ENCODE peak calls at places on chromosomes 6 and 20, in eight cellular contexts. U is HTR-8/SVneo; Y is PC-9; Q is activated T-cell treated with anti-CD3 and anti-CD28 coated beads, Interleukin-2, amount 50 U/mL, for 1 hour; B is AG09319; F is kidney tubule cell; W is bronchial epithelial cell; A is D341Med. X is an unnamed sample.
A peak's percentile ranks its signal among the peaks of the same experiment; 100 is the strongest.

GRCh38 chr20:58374906-58375760 is 13.9 kb upstream of the VAPB start:
- DNase-seq in U (no peak), F (no peak), A (no peak), B (peak; percentile 45), W (no peak), Y (no peak), Q (no peak), X (peak; percentile 39)

GRCh38 chr20:50188879-50189680 is 1.6 kb upstream of the CEBPB start:
- DNase-seq in W (no peak), B (no peak), A (no peak), F (no peak), Q (no peak), Y (no peak), U (no peak), X (no peak)

GRCh38 chr6:103983860-103984259 is 875.9 kb downstream of the HACE1 start:
- DNase-seq in F (no peak), Q (no peak), B (no peak), Y (peak; percentile 0), A (no peak), U (peak; percentile 4), W (no peak), X (no peak)

GRCh38 chr6:148332088-148332487 is 10.6 kb upstream of the SASH1 start:
- DNase-seq in B (no peak), A (no peak), W (peak; percentile 33), Q (no peak), Y (no peak), F (no peak), U (no peak), X (no peak)

GRCh38 chr6:82364087-82365010 is 732 bp downstream of the TPBG start:
- DNase-seq in F (peak; percentile 78), A (peak; percentile 64), U (peak; percentile 44), B (no peak), Y (peak; percentile 72), Q (no peak), W (peak; percentile 46), X (peak; percentile 77)

GRCh38 chr20:11128131-11128831 is 454.5 kb upstream of the JAG1 start:
- DNase-seq in W (no peak), A (no peak), U (no peak), F (no peak), Q (no peak), Y (no peak), B (no peak), X (no peak)

GRCh38 chr6:68226460-68226859 is 408.6 kb upstream of the ADGRB3 start:
- DNase-seq in F (no peak), Y (no peak), B (no peak), U (no peak), A (no peak), W (peak; percentile 14), Q (no peak), X (no peak)

GRCh38 chr6:45657243-45657642 is 279.5 kb upstream of the SUPT3H start:
- DNase-seq in U (no peak), B (peak; percentile 68), A (no peak), W (no peak), F (peak; percentile 90), Q (no peak), Y (no peak), X (no peak)

GRCh38 chr20:20188647-20189046 is 136.3 kb downstream of the CFAP61 start:
- DNase-seq in Q (no peak), A (no peak), B (no peak), U (no peak), W (no peak), F (no peak), Y (no peak), X (no peak)

GRCh38 chr6:5135783-5136376 is 50.7 kb downstream of the PPP1R3G start:
- DNase-seq in A (peak; percentile 72), Q (peak; percentile 31), B (no peak), U (no peak), W (no peak), F (peak; percentile 35), Y (no peak), X (no peak)

GRCh38 chr6:161038229-161039003 is 46.8 kb downstream of the MAP3K4 start:
- DNase-seq in F (peak; percentile 99), U (peak; percentile 40), Q (no peak), A (no peak), W (peak; percentile 97), B (peak; percentile 67), Y (no peak), X (peak; percentile 31)

GRCh38 chr6:110958332-110959192 is at the start of gene GTF3C6:
- DNase-seq in U (peak; percentile 78), A (peak; percentile 93), B (peak; percentile 78), W (peak; percentile 80), F (peak; percentile 96), Y (peak; percentile 77), Q (peak; percentile 90), X (peak; percentile 83)

GRCh38 chr6:159062564-159062945 is 17.8 kb upstream of the TAGAP start:
- DNase-seq in B (no peak), F (no peak), U (no peak), W (no peak), A (no peak), Y (no peak), Q (peak; percentile 43), X (no peak)

GRCh38 chr6:139699335-139699734 is 324.9 kb upstream of the CITED2 start:
- DNase-seq in F (peak; percentile 6), Q (no peak), A (no peak), U (no peak), Y (no peak), W (peak; percentile 52), B (peak; percentile 61), X (no peak)

GRCh38 chr20:10509411-10509810 is 74.3 kb downstream of the SLX4IP start:
- DNase-seq in F (no peak), B (no peak), Y (no peak), W (no peak), U (no peak), Q (no peak), A (no peak), X (no peak)

GRCh38 chr6:138106665-138107077 is 548 bp downstream of the PERP start:
- DNase-seq in A (no peak), B (no peak), F (no peak), Y (no peak), Q (no peak), U (no peak), W (no peak), X (no peak)

X was measured in hepatic stellate cell.